ENCODE peak calls at places on chromosomes 7 and 10, in seven cellular contexts. S is T-helper 2 cell, R is LoVo, Y is left colon, M is GM04504, Z is AG04450, N is WTC11. J is an unnamed sample.

GRCh38 chr7:150941983-150942590 is 36.0 kb downstream of the KCNH2 start:
- DNase-seq in N (peak; percentile 60), S (peak; percentile 74), R (no peak), Y (peak; percentile 64), Z (no peak), M (no peak), J (peak; percentile 29)

GRCh38 chr7:80916770-80917681 is 1.8 kb downstream of the SEMA3C start:
- DNase-seq in S (no peak), N (no peak), Y (no peak), Z (no peak), R (peak; percentile 54), M (no peak), J (no peak)

GRCh38 chr7:374706-375490 is 84.9 kb downstream of the FOXL3 start:
- DNase-seq in Z (no peak), M (no peak), R (no peak), S (no peak), N (peak; percentile 8), Y (no peak), J (no peak)

GRCh38 chr10:37712489-37713131 is 144.8 kb downstream of the ZNF248 start:
- DNase-seq in R (no peak), Y (no peak), N (no peak), M (no peak), Z (no peak), S (no peak), J (no peak)

GRCh38 chr7:149772236-149772820 is 1.1 kb downstream of the ZNF467 start:
- DNase-seq in Y (no peak), S (no peak), Z (no peak), N (peak; percentile 72), R (no peak), M (no peak), J (peak; percentile 23)

GRCh38 chr10:73414230-73414981 is 548 bp upstream of the ANXA7 start:
- DNase-seq in S (peak; percentile 8), Z (no peak), N (no peak), R (peak; percentile 31), Y (peak; percentile 47), M (no peak), J (no peak)

GRCh38 chr7:124462249-124462648 is 303.3 kb downstream of the GPR37 start:
- DNase-seq in N (no peak), Z (peak; percentile 60), M (peak; percentile 51), S (no peak), Y (no peak), R (no peak), J (no peak)

GRCh38 chr10:81135851-81136250 is 598.1 kb downstream of the SH2D4B start:
- DNase-seq in N (no peak), Y (no peak), S (no peak), M (no peak), R (no peak), Z (no peak), J (no peak)

GRCh38 chr7:69748530-69748929 is 150.3 kb downstream of the AUTS2 start:
- DNase-seq in N (no peak), Z (no peak), R (no peak), S (no peak), Y (no peak), M (no peak), J (no peak)

GRCh38 chr10:121579656-121580055 is 18.6 kb downstream of the FGFR2 start:
- DNase-seq in M (no peak), Z (no peak), S (no peak), Y (no peak), N (peak; percentile 49), R (no peak), J (no peak)

J was measured in T-cell.